ENCODE peak calls at places on chromosomes 3 and 15, in nine cellular contexts. One of them, this sample, is unnamed.

GRCh38 chr3:196341142-196341541 is 3.0 kb upstream of the TM4SF19 start:
- DNase-seq in stimulated activated CD4-positive, alpha-beta T cell treated with anti-CD3 and anti-CD28 coated beads, TNF-alpha, amount 100 ng/mL, for 4 hours: no peak
- DNase-seq in OCI-LY7: no peak
- DNase-seq in DMS153: no peak
- DNase-seq in ureter: no peak
- DNase-seq in GM18507: no peak
- DNase-seq in kidney tubule cell: peak
- DNase-seq in small intestine: no peak
- DNase-seq in NCI-H526 treated with DMSO at 0.1 percent for 48 hours: no peak
- DNase-seq in this sample: no peak

GRCh38 chr3:83946554-83946953 is 1012.2 kb upstream of the CADM2 start:
- DNase-seq in stimulated activated CD4-positive, alpha-beta T cell treated with anti-CD3 and anti-CD28 coated beads, TNF-alpha, amount 100 ng/mL, for 4 hours: no peak
- DNase-seq in OCI-LY7: no peak
- DNase-seq in DMS153: no peak
- DNase-seq in ureter: no peak
- DNase-seq in GM18507: no peak
- DNase-seq in kidney tubule cell: peak
- DNase-seq in small intestine: no peak
- DNase-seq in NCI-H526 treated with DMSO at 0.1 percent for 48 hours: no peak
- DNase-seq in this sample: no peak

GRCh38 chr3:45940004-45940780 is 3.1 kb upstream of the CXCR6 start:
- DNase-seq in stimulated activated CD4-positive, alpha-beta T cell treated with anti-CD3 and anti-CD28 coated beads, TNF-alpha, amount 100 ng/mL, for 4 hours: no peak
- DNase-seq in OCI-LY7: no peak
- DNase-seq in DMS153: no peak
- DNase-seq in ureter: no peak
- DNase-seq in GM18507: no peak
- DNase-seq in kidney tubule cell: no peak
- DNase-seq in small intestine: no peak
- DNase-seq in NCI-H526 treated with DMSO at 0.1 percent for 48 hours: no peak
- DNase-seq in this sample: no peak

GRCh38 chr3:177694316-177694715 is 497.0 kb upstream of the TBL1XR1 start:
- DNase-seq in stimulated activated CD4-positive, alpha-beta T cell treated with anti-CD3 and anti-CD28 coated beads, TNF-alpha, amount 100 ng/mL, for 4 hours: no peak
- DNase-seq in OCI-LY7: no peak
- DNase-seq in DMS153: no peak
- DNase-seq in ureter: no peak
- DNase-seq in GM18507: no peak
- DNase-seq in kidney tubule cell: no peak
- DNase-seq in small intestine: no peak
- DNase-seq in NCI-H526 treated with DMSO at 0.1 percent for 48 hours: peak
- DNase-seq in this sample: no peak

GRCh38 chr15:47505712-47506542 is 211.4 kb upstream of the SEMA6D start:
- DNase-seq in stimulated activated CD4-positive, alpha-beta T cell treated with anti-CD3 and anti-CD28 coated beads, TNF-alpha, amount 100 ng/mL, for 4 hours: no peak
- DNase-seq in OCI-LY7: no peak
- DNase-seq in DMS153: peak
- DNase-seq in ureter: no peak
- DNase-seq in GM18507: no peak
- DNase-seq in kidney tubule cell: no peak
- DNase-seq in small intestine: no peak
- DNase-seq in NCI-H526 treated with DMSO at 0.1 percent for 48 hours: no peak
- DNase-seq in this sample: no peak

GRCh38 chr3:180466401-180467005 is 135.5 kb upstream of the TTC14 start:
- DNase-seq in stimulated activated CD4-positive, alpha-beta T cell treated with anti-CD3 and anti-CD28 coated beads, TNF-alpha, amount 100 ng/mL, for 4 hours: no peak
- DNase-seq in OCI-LY7: no peak
- DNase-seq in DMS153: no peak
- DNase-seq in ureter: no peak
- DNase-seq in GM18507: no peak
- DNase-seq in kidney tubule cell: peak
- DNase-seq in small intestine: no peak
- DNase-seq in NCI-H526 treated with DMSO at 0.1 percent for 48 hours: no peak
- DNase-seq in this sample: no peak

GRCh38 chr15:60412807-60413597 is 15.2 kb upstream of the ANXA2 start:
- DNase-seq in stimulated activated CD4-positive, alpha-beta T cell treated with anti-CD3 and anti-CD28 coated beads, TNF-alpha, amount 100 ng/mL, for 4 hours: no peak
- DNase-seq in OCI-LY7: no peak
- DNase-seq in DMS153: no peak
- DNase-seq in ureter: no peak
- DNase-seq in GM18507: no peak
- DNase-seq in kidney tubule cell: no peak
- DNase-seq in small intestine: no peak
- DNase-seq in NCI-H526 treated with DMSO at 0.1 percent for 48 hours: no peak
- DNase-seq in this sample: no peak

GRCh38 chr3:17798000-17798399 is 55.6 kb upstream of the TBC1D5 start:
- DNase-seq in stimulated activated CD4-positive, alpha-beta T cell treated with anti-CD3 and anti-CD28 coated beads, TNF-alpha, amount 100 ng/mL, for 4 hours: no peak
- DNase-seq in OCI-LY7: peak
- DNase-seq in DMS153: no peak
- DNase-seq in ureter: no peak
- DNase-seq in GM18507: no peak
- DNase-seq in kidney tubule cell: no peak
- DNase-seq in small intestine: no peak
- DNase-seq in NCI-H526 treated with DMSO at 0.1 percent for 48 hours: no peak
- DNase-seq in this sample: no peak

GRCh38 chr15:31384568-31384967 is 57.9 kb downstream of the KLF13 start:
- DNase-seq in stimulated activated CD4-positive, alpha-beta T cell treated with anti-CD3 and anti-CD28 coated beads, TNF-alpha, amount 100 ng/mL, for 4 hours: no peak
- DNase-seq in OCI-LY7: no peak
- DNase-seq in DMS153: no peak
- DNase-seq in ureter: no peak
- DNase-seq in GM18507: no peak
- DNase-seq in kidney tubule cell: no peak
- DNase-seq in small intestine: no peak
- DNase-seq in NCI-H526 treated with DMSO at 0.1 percent for 48 hours: no peak
- DNase-seq in this sample: no peak

GRCh38 chr3:173913397-173913796 is 515.9 kb downstream of the NLGN1 start:
- DNase-seq in stimulated activated CD4-positive, alpha-beta T cell treated with anti-CD3 and anti-CD28 coated beads, TNF-alpha, amount 100 ng/mL, for 4 hours: no peak
- DNase-seq in OCI-LY7: no peak
- DNase-seq in DMS153: no peak
- DNase-seq in ureter: no peak
- DNase-seq in GM18507: no peak
- DNase-seq in kidney tubule cell: peak
- DNase-seq in small intestine: no peak
- DNase-seq in NCI-H526 treated with DMSO at 0.1 percent for 48 hours: no peak
- DNase-seq in this sample: no peak

GRCh38 chr3:159635047-159635641 is 353.5 kb upstream of the IL12A start:
- DNase-seq in stimulated activated CD4-positive, alpha-beta T cell treated with anti-CD3 and anti-CD28 coated beads, TNF-alpha, amount 100 ng/mL, for 4 hours: no peak
- DNase-seq in OCI-LY7: no peak
- DNase-seq in DMS153: no peak
- DNase-seq in ureter: no peak
- DNase-seq in GM18507: no peak
- DNase-seq in kidney tubule cell: peak
- DNase-seq in small intestine: no peak
- DNase-seq in NCI-H526 treated with DMSO at 0.1 percent for 48 hours: no peak
- DNase-seq in this sample: no peak

GRCh38 chr3:51963951-51964451 is 3.3 kb downstream of the PCBP4 start:
- DNase-seq in stimulated activated CD4-positive, alpha-beta T cell treated with anti-CD3 and anti-CD28 coated beads, TNF-alpha, amount 100 ng/mL, for 4 hours: no peak
- DNase-seq in OCI-LY7: no peak
- DNase-seq in DMS153: no peak
- DNase-seq in ureter: no peak
- DNase-seq in GM18507: no peak
- DNase-seq in kidney tubule cell: no peak
- DNase-seq in small intestine: no peak
- DNase-seq in NCI-H526 treated with DMSO at 0.1 percent for 48 hours: no peak
- DNase-seq in this sample: no peak

GRCh38 chr3:174613173-174613572 is 246.0 kb upstream of the NAALADL2 start:
- DNase-seq in stimulated activated CD4-positive, alpha-beta T cell treated with anti-CD3 and anti-CD28 coated beads, TNF-alpha, amount 100 ng/mL, for 4 hours: no peak
- DNase-seq in OCI-LY7: no peak
- DNase-seq in DMS153: no peak
- DNase-seq in ureter: no peak
- DNase-seq in GM18507: no peak
- DNase-seq in kidney tubule cell: no peak
- DNase-seq in small intestine: no peak
- DNase-seq in NCI-H526 treated with DMSO at 0.1 percent for 48 hours: no peak
- DNase-seq in this sample: no peak

GRCh38 chr3:16767006-16767405 is 117.7 kb upstream of the PLCL2 start:
- DNase-seq in stimulated activated CD4-positive, alpha-beta T cell treated with anti-CD3 and anti-CD28 coated beads, TNF-alpha, amount 100 ng/mL, for 4 hours: no peak
- DNase-seq in OCI-LY7: no peak
- DNase-seq in DMS153: no peak
- DNase-seq in ureter: no peak
- DNase-seq in GM18507: no peak
- DNase-seq in kidney tubule cell: no peak
- DNase-seq in small intestine: no peak
- DNase-seq in NCI-H526 treated with DMSO at 0.1 percent for 48 hours: no peak
- DNase-seq in this sample: no peak

GRCh38 chr3:64932016-64932518 is 244.3 kb upstream of the ADAMTS9 start:
- DNase-seq in stimulated activated CD4-positive, alpha-beta T cell treated with anti-CD3 and anti-CD28 coated beads, TNF-alpha, amount 100 ng/mL, for 4 hours: no peak
- DNase-seq in OCI-LY7: no peak
- DNase-seq in DMS153: no peak
- DNase-seq in ureter: no peak
- DNase-seq in GM18507: no peak
- DNase-seq in kidney tubule cell: no peak
- DNase-seq in small intestine: no peak
- DNase-seq in NCI-H526 treated with DMSO at 0.1 percent for 48 hours: no peak
- DNase-seq in this sample: no peak

GRCh38 chr3:108488631-108489030 is 21.8 kb downstream of the MYH15 start:
- DNase-seq in stimulated activated CD4-positive, alpha-beta T cell treated with anti-CD3 and anti-CD28 coated beads, TNF-alpha, amount 100 ng/mL, for 4 hours: no peak
- DNase-seq in OCI-LY7: no peak
- DNase-seq in DMS153: no peak
- DNase-seq in ureter: no peak
- DNase-seq in GM18507: no peak
- DNase-seq in kidney tubule cell: no peak
- DNase-seq in small intestine: no peak
- DNase-seq in NCI-H526 treated with DMSO at 0.1 percent for 48 hours: no peak
- DNase-seq in this sample: no peak

GRCh38 chr3:185549111-185549510 is 3.3 kb downstream of the LIPH start:
- DNase-seq in stimulated activated CD4-positive, alpha-beta T cell treated with anti-CD3 and anti-CD28 coated beads, TNF-alpha, amount 100 ng/mL, for 4 hours: no peak
- DNase-seq in OCI-LY7: no peak
- DNase-seq in DMS153: no peak
- DNase-seq in ureter: peak
- DNase-seq in GM18507: no peak
- DNase-seq in kidney tubule cell: peak
- DNase-seq in small intestine: peak
- DNase-seq in NCI-H526 treated with DMSO at 0.1 percent for 48 hours: no peak
- DNase-seq in this sample: no peak

GRCh38 chr3:83224101-83224868 is 1462.8 kb upstream of the GBE1 start:
- DNase-seq in stimulated activated CD4-positive, alpha-beta T cell treated with anti-CD3 and anti-CD28 coated beads, TNF-alpha, amount 100 ng/mL, for 4 hours: no peak
- DNase-seq in OCI-LY7: no peak
- DNase-seq in DMS153: no peak
- DNase-seq in ureter: no peak
- DNase-seq in GM18507: no peak
- DNase-seq in kidney tubule cell: no peak
- DNase-seq in small intestine: no peak
- DNase-seq in NCI-H526 treated with DMSO at 0.1 percent for 48 hours: no peak
- DNase-seq in this sample: no peak

GRCh38 chr3:160580938-160581337 is 15.6 kb upstream of the KPNA4 start:
- DNase-seq in stimulated activated CD4-positive, alpha-beta T cell treated with anti-CD3 and anti-CD28 coated beads, TNF-alpha, amount 100 ng/mL, for 4 hours: no peak
- DNase-seq in OCI-LY7: no peak
- DNase-seq in DMS153: no peak
- DNase-seq in ureter: no peak
- DNase-seq in GM18507: no peak
- DNase-seq in kidney tubule cell: no peak
- DNase-seq in small intestine: no peak
- DNase-seq in NCI-H526 treated with DMSO at 0.1 percent for 48 hours: no peak
- DNase-seq in this sample: no peak

GRCh38 chr15:73908822-73909122 is 17.5 kb upstream of the LOXL1 start:
- DNase-seq in stimulated activated CD4-positive, alpha-beta T cell treated with anti-CD3 and anti-CD28 coated beads, TNF-alpha, amount 100 ng/mL, for 4 hours: no peak
- DNase-seq in OCI-LY7: no peak
- DNase-seq in DMS153: no peak
- DNase-seq in ureter: no peak
- DNase-seq in GM18507: no peak
- DNase-seq in kidney tubule cell: no peak
- DNase-seq in small intestine: no peak
- DNase-seq in NCI-H526 treated with DMSO at 0.1 percent for 48 hours: no peak
- DNase-seq in this sample: no peak

GRCh38 chr3:53230041-53230621 is 25.7 kb downstream of the TKT start:
- DNase-seq in stimulated activated CD4-positive, alpha-beta T cell treated with anti-CD3 and anti-CD28 coated beads, TNF-alpha, amount 100 ng/mL, for 4 hours: no peak
- DNase-seq in OCI-LY7: peak
- DNase-seq in DMS153: no peak
- DNase-seq in ureter: no peak
- DNase-seq in GM18507: no peak
- DNase-seq in kidney tubule cell: no peak
- DNase-seq in small intestine: no peak
- DNase-seq in NCI-H526 treated with DMSO at 0.1 percent for 48 hours: no peak
- DNase-seq in this sample: no peak

GRCh38 chr3:167913218-167913902 is 177.8 kb downstream of the SERPINI1 start:
- DNase-seq in stimulated activated CD4-positive, alpha-beta T cell treated with anti-CD3 and anti-CD28 coated beads, TNF-alpha, amount 100 ng/mL, for 4 hours: no peak
- DNase-seq in OCI-LY7: peak
- DNase-seq in DMS153: no peak
- DNase-seq in ureter: no peak
- DNase-seq in GM18507: no peak
- DNase-seq in kidney tubule cell: peak
- DNase-seq in small intestine: no peak
- DNase-seq in NCI-H526 treated with DMSO at 0.1 percent for 48 hours: no peak
- DNase-seq in this sample: no peak

GRCh38 chr3:71356272-71356671 is 227.3 kb downstream of the FOXP1 start:
- DNase-seq in stimulated activated CD4-positive, alpha-beta T cell treated with anti-CD3 and anti-CD28 coated beads, TNF-alpha, amount 100 ng/mL, for 4 hours: no peak
- DNase-seq in OCI-LY7: peak
- DNase-seq in DMS153: no peak
- DNase-seq in ureter: no peak
- DNase-seq in GM18507: no peak
- DNase-seq in kidney tubule cell: peak
- DNase-seq in small intestine: no peak
- DNase-seq in NCI-H526 treated with DMSO at 0.1 percent for 48 hours: no peak
- DNase-seq in this sample: no peak

GRCh38 chr15:41332788-41333527 is at the start of gene NUSAP1:
- DNase-seq in stimulated activated CD4-positive, alpha-beta T cell treated with anti-CD3 and anti-CD28 coated beads, TNF-alpha, amount 100 ng/mL, for 4 hours: no peak
- DNase-seq in OCI-LY7: peak
- DNase-seq in DMS153: no peak
- DNase-seq in ureter: no peak
- DNase-seq in GM18507: peak
- DNase-seq in kidney tubule cell: peak
- DNase-seq in small intestine: peak
- DNase-seq in NCI-H526 treated with DMSO at 0.1 percent for 48 hours: no peak
- DNase-seq in this sample: no peak

GRCh38 chr15:94324117-94324826 is 92.9 kb downstream of the MCTP2 start:
- DNase-seq in stimulated activated CD4-positive, alpha-beta T cell treated with anti-CD3 and anti-CD28 coated beads, TNF-alpha, amount 100 ng/mL, for 4 hours: peak
- DNase-seq in OCI-LY7: peak
- DNase-seq in DMS153: no peak
- DNase-seq in ureter: peak
- DNase-seq in GM18507: peak
- DNase-seq in kidney tubule cell: peak
- DNase-seq in small intestine: peak
- DNase-seq in NCI-H526 treated with DMSO at 0.1 percent for 48 hours: peak
- DNase-seq in this sample: no peak

GRCh38 chr3:114307222-114307840 is 13.5 kb downstream of the TIGIT start:
- DNase-seq in stimulated activated CD4-positive, alpha-beta T cell treated with anti-CD3 and anti-CD28 coated beads, TNF-alpha, amount 100 ng/mL, for 4 hours: no peak
- DNase-seq in OCI-LY7: peak
- DNase-seq in DMS153: no peak
- DNase-seq in ureter: no peak
- DNase-seq in GM18507: peak
- DNase-seq in kidney tubule cell: no peak
- DNase-seq in small intestine: peak
- DNase-seq in NCI-H526 treated with DMSO at 0.1 percent for 48 hours: no peak
- DNase-seq in this sample: no peak

GRCh38 chr3:45659661-45660566 is 29.3 kb upstream of the SACM1L start:
- DNase-seq in stimulated activated CD4-positive, alpha-beta T cell treated with anti-CD3 and anti-CD28 coated beads, TNF-alpha, amount 100 ng/mL, for 4 hours: no peak
- DNase-seq in OCI-LY7: peak
- DNase-seq in DMS153: no peak
- DNase-seq in ureter: no peak
- DNase-seq in GM18507: no peak
- DNase-seq in kidney tubule cell: peak
- DNase-seq in small intestine: peak
- DNase-seq in NCI-H526 treated with DMSO at 0.1 percent for 48 hours: no peak
- DNase-seq in this sample: no peak

GRCh38 chr3:37050242-37050641 is 56.9 kb downstream of the MLH1 start:
- DNase-seq in stimulated activated CD4-positive, alpha-beta T cell treated with anti-CD3 and anti-CD28 coated beads, TNF-alpha, amount 100 ng/mL, for 4 hours: no peak
- DNase-seq in OCI-LY7: no peak
- DNase-seq in DMS153: peak
- DNase-seq in ureter: no peak
- DNase-seq in GM18507: no peak
- DNase-seq in kidney tubule cell: no peak
- DNase-seq in small intestine: no peak
- DNase-seq in NCI-H526 treated with DMSO at 0.1 percent for 48 hours: no peak
- DNase-seq in this sample: no peak

GRCh38 chr15:34693053-34693744 is 61.6 kb downstream of the GJD2 start:
- DNase-seq in stimulated activated CD4-positive, alpha-beta T cell treated with anti-CD3 and anti-CD28 coated beads, TNF-alpha, amount 100 ng/mL, for 4 hours: no peak
- DNase-seq in OCI-LY7: no peak
- DNase-seq in DMS153: no peak
- DNase-seq in ureter: no peak
- DNase-seq in GM18507: no peak
- DNase-seq in kidney tubule cell: peak
- DNase-seq in small intestine: no peak
- DNase-seq in NCI-H526 treated with DMSO at 0.1 percent for 48 hours: no peak
- DNase-seq in this sample: no peak

GRCh38 chr15:41501191-41501917 is 7.7 kb downstream of the ITPKA start:
- DNase-seq in stimulated activated CD4-positive, alpha-beta T cell treated with anti-CD3 and anti-CD28 coated beads, TNF-alpha, amount 100 ng/mL, for 4 hours: no peak
- DNase-seq in OCI-LY7: peak
- DNase-seq in DMS153: no peak
- DNase-seq in ureter: no peak
- DNase-seq in GM18507: no peak
- DNase-seq in kidney tubule cell: peak
- DNase-seq in small intestine: no peak
- DNase-seq in NCI-H526 treated with DMSO at 0.1 percent for 48 hours: no peak
- DNase-seq in this sample: no peak